ENCODE peak calls at places on chromosomes 5 and 9, in seven cellular contexts. Z, W, P, E, I, J and M are unnamed samples.

GRCh38 chr5:141742866-141743651 is 61.0 kb upstream of the ARAP3 start:
- DNase-seq in Z (no peak), W (peak), P (no peak), E (peak), I (peak), J (peak), M (peak)

GRCh38 chr5:65611524-65611923 is 12.6 kb downstream of the TRIM23 start:
- DNase-seq in Z (no peak), W (no peak), P (no peak), E (no peak), I (no peak), J (no peak), M (peak)

GRCh38 chr9:133682961-133683493 is 46.9 kb downstream of the DBH start:
- DNase-seq in Z (no peak), W (no peak), P (peak), E (no peak), I (no peak), J (no peak), M (no peak)

GRCh38 chr5:98905857-98906688 is 22.7 kb downstream of the CHD1 start:
- DNase-seq in Z (peak), W (peak), P (no peak), E (peak), I (peak), J (peak), M (peak)

GRCh38 chr9:88528356-88528755 is 6.6 kb upstream of the NXNL2 start:
- DNase-seq in Z (no peak), W (no peak), P (no peak), E (no peak), I (no peak), J (no peak), M (peak)

GRCh38 chr9:131627846-131628820 is 82.8 kb downstream of the PRRT1B start:
- DNase-seq in Z (no peak), W (no peak), P (no peak), E (peak), I (no peak), J (no peak), M (peak)

GRCh38 chr5:1311443-1312055 is 16.7 kb upstream of the TERT start:
- DNase-seq in Z (no peak), W (no peak), P (no peak), E (no peak), I (no peak), J (no peak), M (no peak)

GRCh38 chr9:130234340-130235260 is 31.0 kb upstream of the HMCN2 start:
- DNase-seq in Z (no peak), W (no peak), P (no peak), E (peak), I (no peak), J (no peak), M (no peak)

GRCh38 chr9:37002413-37003217 is 31.5 kb downstream of the PAX5 start:
- DNase-seq in Z (no peak), W (no peak), P (no peak), E (no peak), I (no peak), J (no peak), M (no peak)

GRCh38 chr5:912356-913091 is 19.8 kb downstream of the TRIP13 start:
- DNase-seq in Z (no peak), W (no peak), P (no peak), E (peak), I (no peak), J (no peak), M (peak)

GRCh38 chr9:15299374-15299939 is 7.6 kb downstream of the TTC39B start:
- DNase-seq in Z (no peak), W (no peak), P (no peak), E (no peak), I (peak), J (no peak), M (no peak)

GRCh38 chr9:6305954-6306563 is 22.1 kb upstream of the TPD52L3 start:
- DNase-seq in Z (peak), W (peak), P (no peak), E (peak), I (peak), J (peak), M (peak)

GRCh38 chr5:63255609-63256008 is 677.0 kb downstream of the LRRC70 start:
- DNase-seq in Z (no peak), W (no peak), P (no peak), E (no peak), I (no peak), J (no peak), M (no peak)

GRCh38 chr5:10331341-10331796 is 22.1 kb upstream of the MARCHF6 start:
- DNase-seq in Z (no peak), W (no peak), P (peak), E (peak), I (no peak), J (peak), M (peak)

GRCh38 chr5:173753307-173754168 is 134.6 kb upstream of the CPEB4 start:
- DNase-seq in Z (no peak), W (no peak), P (peak), E (no peak), I (no peak), J (no peak), M (peak)

GRCh38 chr9:87336914-87337333 is 160.7 kb upstream of the DAPK1 start:
- DNase-seq in Z (peak), W (peak), P (no peak), E (peak), I (peak), J (peak), M (peak)

GRCh38 chr9:136245194-136246150 is at the start of gene QSOX2:
- DNase-seq in Z (peak), W (peak), P (peak), E (peak), I (peak), J (peak), M (peak)

GRCh38 chr9:86202338-86202882 is 57.0 kb downstream of the C9orf153 start:
- DNase-seq in Z (peak), W (peak), P (no peak), E (peak), I (peak), J (peak), M (peak)

GRCh38 chr5:131204964-131205363 is 34.2 kb downstream of the LYRM7 start:
- DNase-seq in Z (no peak), W (no peak), P (no peak), E (no peak), I (no peak), J (no peak), M (no peak)

GRCh38 chr5:68683632-68684035 is 410.2 kb upstream of the SLC30A5 start:
- DNase-seq in Z (no peak), W (peak), P (no peak), E (peak), I (no peak), J (no peak), M (peak)

GRCh38 chr5:150119421-150120061 is 33.2 kb upstream of the CSF1R start:
- DNase-seq in Z (no peak), W (no peak), P (no peak), E (no peak), I (no peak), J (no peak), M (no peak)

GRCh38 chr5:81552844-81553569 is 159.1 kb upstream of the ACOT12 start:
- DNase-seq in Z (no peak), W (no peak), P (no peak), E (no peak), I (no peak), J (no peak), M (no peak)

GRCh38 chr5:138180183-138180782 is 1.4 kb downstream of the KIF20A start:
- DNase-seq in Z (peak), W (peak), P (no peak), E (peak), I (peak), J (peak), M (peak)

GRCh38 chr5:96117863-96118651 is 156.4 kb upstream of the ELL2 start:
- DNase-seq in Z (no peak), W (no peak), P (no peak), E (peak), I (no peak), J (no peak), M (peak)

GRCh38 chr5:78568212-78568611 is 80.4 kb downstream of the LHFPL2 start:
- DNase-seq in Z (no peak), W (no peak), P (no peak), E (no peak), I (no peak), J (no peak), M (no peak)